ENCODE peak calls at places on chromosomes 11 and 22, in six cellular contexts. Z is GM06990, S is adrenal gland, O is HFFc6, I is cardiac muscle cell, P is heart left ventricle. E is an unnamed sample.

GRCh38 chr11:86931965-86932332 is 23.2 kb downstream of the FZD4 start:
- DNase-seq in Z (no peak), S (peak), O (peak), I (peak), P (no peak), E (no peak)

GRCh38 chr11:123300874-123301695 is 106.0 kb upstream of the CLMP start:
- DNase-seq in Z (no peak), S (no peak), O (peak), I (peak), P (no peak), E (no peak)

GRCh38 chr11:122642472-122642922 is 13.0 kb upstream of the UBASH3B start:
- DNase-seq in Z (no peak), S (no peak), O (peak), I (peak), P (no peak), E (no peak)

GRCh38 chr11:110092577-110093406 is at the start of gene ZC3H12C:
- DNase-seq in Z (peak), S (peak), O (peak), I (peak), P (peak), E (peak)

GRCh38 chr22:24068717-24069116 is 57.6 kb downstream of the CABIN1 start:
- DNase-seq in Z (no peak), S (no peak), O (no peak), I (no peak), P (no peak), E (no peak)

GRCh38 chr11:11996321-11997174 is 11.9 kb downstream of the DKK3 start:
- DNase-seq in Z (no peak), S (no peak), O (no peak), I (no peak), P (no peak), E (no peak)

GRCh38 chr11:108973402-108974119 is 308.7 kb downstream of the DDX10 start:
- DNase-seq in Z (no peak), S (no peak), O (peak), I (peak), P (no peak), E (no peak)

GRCh38 chr11:134530826-134531225 is 118.8 kb upstream of the B3GAT1 start:
- DNase-seq in Z (no peak), S (peak), O (no peak), I (no peak), P (no peak), E (no peak)

GRCh38 chr11:92596596-92597317 is 372.1 kb downstream of the FAT3 start:
- DNase-seq in Z (no peak), S (no peak), O (no peak), I (no peak), P (no peak), E (no peak)

GRCh38 chr11:106101797-106102196 is 24.3 kb downstream of the AASDHPPT start:
- DNase-seq in Z (no peak), S (no peak), O (peak), I (peak), P (no peak), E (no peak)

GRCh38 chr22:49161002-49161850 is 666.4 kb downstream of the BRD1 start:
- DNase-seq in Z (no peak), S (no peak), O (no peak), I (no peak), P (no peak), E (no peak)

GRCh38 chr22:47787501-47788227 is 1025.2 kb downstream of the TBC1D22A start:
- DNase-seq in Z (no peak), S (no peak), O (no peak), I (no peak), P (no peak), E (no peak)

GRCh38 chr11:64276653-64277431 is 7.6 kb downstream of the BAD start:
- DNase-seq in Z (peak), S (no peak), O (no peak), I (no peak), P (no peak), E (no peak)

GRCh38 chr11:94649925-94650623 is 82.9 kb downstream of the PIWIL4 start:
- DNase-seq in Z (no peak), S (no peak), O (no peak), I (no peak), P (no peak), E (no peak)

GRCh38 chr22:39959640-39960447 is at the start of gene TMA7B:
- DNase-seq in Z (no peak), S (peak), O (peak), I (peak), P (no peak), E (peak)

GRCh38 chr11:119335091-119335654 is 846 bp downstream of the RNF26 start:
- DNase-seq in Z (no peak), S (no peak), O (no peak), I (no peak), P (peak), E (no peak)

GRCh38 chr11:26947379-26947844 is 46.5 kb upstream of the FIBIN start:
- DNase-seq in Z (no peak), S (peak), O (peak), I (peak), P (peak), E (no peak)

GRCh38 chr11:72363112-72363511 is 71.2 kb downstream of the CLPB start:
- DNase-seq in Z (no peak), S (no peak), O (no peak), I (no peak), P (no peak), E (no peak)

GRCh38 chr22:42805998-42806481 is 51.0 kb downstream of the ARFGAP3 start:
- DNase-seq in Z (no peak), S (peak), O (no peak), I (no peak), P (no peak), E (no peak)

GRCh38 chr11:4467043-4467442 is 15.4 kb upstream of the OR52K1 start:
- DNase-seq in Z (no peak), S (no peak), O (no peak), I (no peak), P (no peak), E (no peak)

GRCh38 chr11:30313580-30313979 is 9.3 kb upstream of the ARL14EP start:
- DNase-seq in Z (no peak), S (no peak), O (no peak), I (no peak), P (no peak), E (no peak)

GRCh38 chr11:30312243-30312642 is 10.7 kb upstream of the ARL14EP start:
- DNase-seq in Z (no peak), S (no peak), O (no peak), I (no peak), P (no peak), E (no peak)

GRCh38 chr11:30316237-30316636 is 6.7 kb upstream of the ARL14EP start:
- DNase-seq in Z (no peak), S (no peak), O (no peak), I (no peak), P (no peak), E (no peak)

GRCh38 chr11:30317030-30317429 is 5.9 kb upstream of the ARL14EP start:
- DNase-seq in Z (no peak), S (no peak), O (no peak), I (no peak), P (no peak), E (no peak)

DNA sequence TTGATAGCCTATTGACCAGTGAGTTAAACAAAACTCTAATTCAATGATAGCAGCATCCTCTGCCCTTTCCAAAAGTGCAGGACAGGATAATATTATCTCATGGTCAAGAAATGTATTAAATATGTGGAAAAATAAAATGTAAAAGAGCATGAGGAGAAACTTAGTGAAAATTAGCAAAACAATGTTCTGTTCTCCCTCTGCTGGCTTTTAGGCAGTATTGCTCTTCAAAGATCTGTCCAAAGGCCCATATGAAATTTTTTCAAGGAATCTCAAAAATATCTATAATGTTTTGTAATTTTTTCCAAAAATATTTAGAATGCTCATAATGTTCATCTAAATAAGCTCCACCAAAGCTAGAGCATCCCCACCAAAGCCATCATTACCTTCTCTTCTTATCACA is 8.3 kb upstream of the ARL14EP start:
- DNase-seq in Z (no peak), S (no peak), O (no peak), I (peak), P (no peak), E (no peak)
- TF ChIP-seq CTCF in Z (peak), S (peak), O (peak), I (peak), P (peak), E (peak)

DNA sequence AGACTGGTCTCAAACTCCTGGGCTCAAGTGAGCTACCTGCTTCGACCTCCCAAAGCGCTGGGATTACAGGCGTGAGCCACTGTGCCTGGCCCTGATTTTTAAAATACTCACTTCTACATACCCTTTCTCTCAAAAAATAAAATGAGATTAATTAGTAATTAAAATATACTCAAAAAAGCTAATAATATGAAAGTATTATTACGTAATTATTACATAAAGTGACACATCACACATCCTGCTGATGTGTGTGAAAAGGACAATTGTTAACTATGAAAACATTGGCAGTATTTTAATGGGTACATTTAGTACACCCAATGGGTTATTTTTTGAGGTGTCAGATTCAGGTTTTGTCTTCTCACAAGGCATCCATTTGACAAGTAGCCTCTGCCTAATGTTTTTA is 21.4 kb upstream of the MICAL3 start:
- DNase-seq in Z (no peak), S (no peak), O (no peak), I (no peak), P (no peak), E (no peak)
- TF ChIP-seq CTCF in Z (no peak), S (no peak), O (no peak), I (no peak), P (no peak), E (no peak)

GRCh38 chr11:102402556-102402955 is 50.0 kb downstream of the TMEM123 start:
- DNase-seq in Z (no peak), S (no peak), O (no peak), I (no peak), P (no peak), E (no peak)
- TF ChIP-seq CTCF in Z (no peak), S (no peak), O (no peak), I (no peak), P (no peak), E (no peak)

DNA sequence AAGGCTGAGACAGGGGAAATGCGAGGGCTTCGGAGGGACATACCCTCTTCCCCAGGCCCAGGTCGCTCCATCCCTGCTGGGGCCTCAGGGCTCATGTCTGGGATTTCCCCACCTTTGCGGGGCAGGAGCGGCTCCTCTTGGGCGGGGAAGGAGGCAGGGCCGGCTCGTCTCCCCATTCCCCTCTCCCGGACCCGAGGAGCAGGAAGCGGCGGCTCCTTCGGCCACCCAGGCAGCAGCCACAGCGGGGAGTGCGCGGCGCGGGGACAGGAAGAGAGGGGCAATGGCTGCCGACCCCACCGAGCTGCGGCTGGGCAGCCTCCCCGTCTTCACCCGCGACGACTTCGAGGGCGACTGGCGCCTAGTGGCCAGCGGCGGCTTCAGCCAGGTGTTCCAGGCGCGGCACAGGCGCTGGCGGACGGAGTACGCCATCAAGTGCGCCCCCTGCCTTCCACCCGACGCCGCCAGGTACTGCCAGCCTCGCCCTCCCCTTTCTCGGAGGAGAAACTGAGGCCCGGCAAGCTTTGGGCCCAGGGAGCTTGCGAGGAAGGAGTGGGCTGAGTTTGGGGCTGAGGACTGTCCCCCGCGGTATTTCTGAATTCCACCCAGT is at the start of gene ANKK1:
- DNase-seq in Z (no peak), S (no peak), O (no peak), I (no peak), P (no peak), E (peak)
- TF ChIP-seq CTCF in Z (peak), S (no peak), O (no peak), I (peak), P (no peak), E (peak)

GRCh38 chr11:8754241-8754640 is 71.6 kb downstream of the RPL27A start:
- DNase-seq in Z (no peak), S (no peak), O (no peak), I (peak), P (no peak), E (no peak)
- TF ChIP-seq CTCF in Z (no peak), S (no peak), O (peak), I (peak), P (no peak), E (no peak)

DNA sequence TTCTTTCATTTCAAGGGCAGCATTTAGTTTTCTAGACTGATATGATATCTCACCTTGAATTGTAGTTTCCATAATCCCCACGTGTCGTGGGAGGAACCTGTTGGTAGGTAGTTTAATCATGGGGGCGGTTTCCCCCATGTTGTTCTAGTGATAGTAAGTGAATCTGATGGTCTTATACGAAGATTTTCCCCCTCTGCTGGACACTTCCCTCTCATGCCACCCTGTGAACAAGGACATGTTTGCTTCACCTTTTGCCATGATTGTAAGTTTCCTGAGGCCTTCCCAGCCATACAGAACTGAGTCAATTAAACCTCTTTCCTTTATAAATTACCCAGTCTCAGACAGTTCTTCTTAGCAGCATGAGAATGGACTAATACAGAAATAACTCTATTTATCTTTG is 851.1 kb upstream of the FAT3 start:
- DNase-seq in Z (no peak), S (no peak), O (no peak), I (no peak), P (no peak), E (no peak)
- TF ChIP-seq CTCF in Z (no peak), S (no peak), O (no peak), I (no peak), P (no peak), E (no peak)

DNA sequence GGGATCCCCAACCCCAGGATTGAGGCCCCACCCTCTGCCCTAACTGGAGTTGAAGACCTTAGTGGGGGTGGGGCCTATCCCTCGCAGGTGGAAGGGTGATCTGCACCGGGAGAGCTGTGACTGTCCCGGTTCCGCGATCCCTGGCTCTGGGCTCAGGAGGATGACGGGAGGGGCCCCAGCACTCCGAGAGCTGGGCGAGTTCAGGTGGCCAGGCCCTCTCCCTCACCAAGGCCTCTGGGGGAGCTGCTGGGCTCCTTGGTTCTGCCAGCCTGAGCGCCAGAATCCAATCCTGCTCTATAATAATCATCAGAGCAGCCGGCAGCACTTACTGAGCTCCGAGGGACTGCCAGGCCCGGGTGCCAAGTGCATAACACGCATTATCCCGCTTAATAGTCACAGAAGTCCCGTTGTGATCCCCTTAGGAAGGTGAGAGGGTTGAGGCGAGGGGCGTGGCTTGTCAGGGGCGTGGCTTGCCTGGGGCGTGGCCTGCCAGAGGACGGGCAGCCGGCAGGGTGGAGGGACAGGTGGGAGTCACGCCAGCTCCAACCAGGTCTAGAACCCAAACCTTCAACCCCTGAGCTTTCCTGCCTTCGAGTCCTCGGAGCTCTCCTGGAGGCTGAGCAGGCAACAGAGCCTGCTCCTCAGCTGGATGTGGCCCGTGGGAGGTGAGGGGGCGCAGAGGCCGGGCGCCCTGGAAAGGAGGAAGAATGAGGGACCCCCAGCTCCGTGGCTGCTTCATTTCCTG is 7.2 kb upstream of the SYT7 start:
- DNase-seq in Z (no peak), S (peak), O (no peak), I (no peak), P (peak), E (peak)
- TF ChIP-seq CTCF in Z (no peak), S (no peak), O (no peak), I (peak), P (peak), E (no peak)

DNA sequence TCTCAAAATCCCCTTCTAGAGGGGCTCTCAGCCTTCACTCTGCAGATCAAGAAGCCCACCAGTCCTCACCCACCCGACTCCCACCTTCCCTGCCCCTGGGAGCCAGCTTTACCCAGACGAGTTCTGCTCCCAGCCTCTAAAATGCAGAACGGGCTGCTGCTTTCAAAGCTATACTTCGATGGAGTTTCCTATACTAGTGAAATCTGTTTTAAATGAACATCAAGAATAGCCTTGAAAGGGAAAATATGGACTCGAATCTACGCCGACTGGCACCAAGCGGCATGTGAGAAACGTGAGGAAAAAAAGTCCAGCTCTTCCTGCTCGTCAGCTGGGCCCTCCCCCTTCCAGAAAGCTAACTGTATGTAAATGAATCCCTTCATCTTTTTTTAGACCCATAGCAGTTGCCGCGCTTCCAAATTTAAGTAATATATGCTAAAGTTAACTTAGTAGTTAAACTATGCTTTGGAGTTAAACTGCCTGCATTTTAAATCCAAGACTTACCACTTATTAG is 211.7 kb downstream of the NTM start:
- DNase-seq in Z (no peak), S (no peak), O (no peak), I (no peak), P (no peak), E (no peak)
- TF ChIP-seq CTCF in Z (no peak), S (no peak), O (no peak), I (no peak), P (no peak), E (no peak)